ENCODE peak calls at places on chromosomes 16 and 17, in eight cellular contexts. V is adrenal gland, X is brain microvascular endothelial cell, H is SJSA1, C is hepatocyte, T is esophagus squamous epithelium, L is heart left ventricle, Z is tibial nerve. M is an unnamed sample. For H3K36me3, the result is how much of the 10 kb centered on the place peaks cover.

GRCh38 chr17:40180694-40181093 is 3.4 kb downstream of the RAPGEFL1 start:
- DNase-seq in V (no peak), X (no peak), H (no peak), C (no peak), T (no peak), L (no peak), Z (no peak), M (no peak)

GRCh38 chr16:53872248-53873221 is 168.6 kb downstream of the FTO start:
- DNase-seq in V (no peak), X (peak), H (no peak), C (no peak), T (no peak), L (no peak), Z (no peak), M (no peak)

GRCh38 chr16:23254338-23254737 is 47.8 kb upstream of the SCNN1B start:
- DNase-seq in V (no peak), X (peak), H (peak), C (no peak), T (no peak), L (no peak), Z (no peak), M (peak)

GRCh38 chr16:15857779-15858560 is 1.1 kb upstream of the MYH11 start:
- DNase-seq in V (no peak), X (peak), H (peak), C (peak), T (no peak), L (peak), Z (no peak), M (peak)

GRCh38 chr16:50584033-50584722 is 36.0 kb downstream of the NKD1 start:
- DNase-seq in V (no peak), X (no peak), H (no peak), C (no peak), T (no peak), L (no peak), Z (no peak), M (no peak)

GRCh38 chr16:2273931-2274330 is 6.0 kb upstream of the RNPS1 start:
- DNase-seq in V (no peak), X (no peak), H (no peak), C (no peak), T (no peak), L (no peak), Z (no peak), M (no peak)

GRCh38 chr17:39756376-39757079 is 18.8 kb downstream of the GRB7 start:
- DNase-seq in V (no peak), X (no peak), H (no peak), C (no peak), T (no peak), L (no peak), Z (no peak), M (no peak)

GRCh38 chr16:85353839-85354622 is 241.8 kb upstream of the CIBAR2 start:
- DNase-seq in V (no peak), X (no peak), H (no peak), C (peak), T (no peak), L (no peak), Z (no peak), M (peak)

GRCh38 chr17:49547566-49547965 is 28.1 kb upstream of the NXPH3 start:
- DNase-seq in V (no peak), X (no peak), H (no peak), C (no peak), T (no peak), L (peak), Z (peak), M (peak)

GRCh38 chr17:29581583-29582253 is 7.7 kb downstream of the GIT1 start:
- DNase-seq in V (peak), X (no peak), H (peak), C (no peak), T (no peak), L (peak), Z (no peak), M (peak)

GRCh38 chr17:66652840-66653507 is 181.9 kb upstream of the CACNG5 start:
- DNase-seq in V (no peak), X (peak), H (no peak), C (no peak), T (no peak), L (no peak), Z (no peak), M (no peak)

GRCh38 chr17:66549312-66549705 is 246.9 kb downstream of the PRKCA start:
- DNase-seq in V (no peak), X (peak), H (peak), C (no peak), T (no peak), L (no peak), Z (no peak), M (no peak)

GRCh38 chr17:67283727-67284516 is 38.9 kb upstream of the HELZ start:
- DNase-seq in V (no peak), X (no peak), H (no peak), C (no peak), T (no peak), L (no peak), Z (no peak), M (no peak)

GRCh38 chr17:80980397-80981061 is 11.1 kb upstream of the CHMP6 start:
- DNase-seq in V (no peak), X (peak), H (no peak), C (no peak), T (no peak), L (no peak), Z (no peak), M (no peak)

GRCh38 chr17:80982426-80982974 is 9.1 kb upstream of the CHMP6 start:
- DNase-seq in V (no peak), X (no peak), H (no peak), C (no peak), T (no peak), L (no peak), Z (no peak), M (no peak)

GRCh38 chr17:80979547-80980378 is 11.9 kb upstream of the CHMP6 start:
- DNase-seq in V (no peak), X (no peak), H (no peak), C (no peak), T (no peak), L (no peak), Z (no peak), M (no peak)

GRCh38 chr17:80981929-80982425 is 9.7 kb upstream of the CHMP6 start:
- DNase-seq in V (no peak), X (no peak), H (no peak), C (no peak), T (no peak), L (no peak), Z (no peak), M (no peak)

DNA sequence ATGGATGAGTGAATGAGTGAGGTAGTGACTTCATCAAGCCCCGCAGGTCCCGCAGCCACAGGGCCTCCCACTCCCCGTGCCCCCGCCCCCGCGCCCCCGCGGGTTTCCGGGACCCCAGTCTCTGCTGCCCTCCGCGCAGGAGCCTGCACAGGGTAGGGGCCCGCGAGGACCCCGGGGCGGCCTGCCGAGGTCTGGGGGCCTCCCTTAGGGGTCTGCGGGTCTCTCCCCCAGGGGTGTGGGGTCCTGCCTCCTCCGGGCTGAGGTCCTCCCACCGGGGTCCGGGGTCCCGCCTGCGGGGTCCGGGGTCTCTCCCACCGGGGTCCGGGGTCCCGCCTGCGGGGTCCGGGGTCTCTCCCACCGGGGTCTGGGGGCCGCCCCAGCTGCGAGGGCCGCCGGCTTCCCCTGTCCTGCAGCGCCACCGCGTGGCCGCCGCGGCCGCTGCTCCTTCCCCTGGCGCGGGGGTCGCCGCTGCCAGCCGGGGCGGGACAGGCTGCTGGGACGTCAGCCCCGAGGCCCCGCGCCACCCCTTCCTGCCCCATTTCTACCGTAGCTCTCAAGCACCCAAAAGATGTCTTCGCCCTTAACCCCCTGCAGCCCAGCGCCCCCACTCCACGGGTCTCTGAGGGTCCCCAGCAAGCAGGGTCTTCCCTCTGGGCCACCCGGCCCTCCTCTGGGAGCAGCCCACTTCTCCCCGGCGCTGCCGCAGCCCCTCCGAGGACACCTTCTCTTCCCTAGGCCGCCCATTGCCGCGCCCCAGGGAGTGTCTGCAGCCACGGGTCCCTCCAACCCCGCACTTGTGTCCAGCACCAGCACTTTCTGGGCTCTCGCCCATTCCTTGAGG is 10.4 kb upstream of the CHMP6 start:
- DNase-seq in V (no peak), X (no peak), H (no peak), C (peak), T (no peak), L (no peak), Z (no peak), M (peak)
- H3K4me3 ChIP-seq in V (no peak), X (no peak), H (peak), C (no peak), T (peak), L (peak), Z (peak), M (peak)

GRCh38 chr17:17814162-17815061 is 22.4 kb downstream of the SREBF1 start:
- DNase-seq in V (peak), X (no peak), H (no peak), C (no peak), T (no peak), L (no peak), Z (no peak), M (peak)
- H3K36me3 ChIP-seq in V (under half), X (half or more), H (half or more), C (under half), T (half or more), L (under half), Z (under half), M (under half)

DNA sequence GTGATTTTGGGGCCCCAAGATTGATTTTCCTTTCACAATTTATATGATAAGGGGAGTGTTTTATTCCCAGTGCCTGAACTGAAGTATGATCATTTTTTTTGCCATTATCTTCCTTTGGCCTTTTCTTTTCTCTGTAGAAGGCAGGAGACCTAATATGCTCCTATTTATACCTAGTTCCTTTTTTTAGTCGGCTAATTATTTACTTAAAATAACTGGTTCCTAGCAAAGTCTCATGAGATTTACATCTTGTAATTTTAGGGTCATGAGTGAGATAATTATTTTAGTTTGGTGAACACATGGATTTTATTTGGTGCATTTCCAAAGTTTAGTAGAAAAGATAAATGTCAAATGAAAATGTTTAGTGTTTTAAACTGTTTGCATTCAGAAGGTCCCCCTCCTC is 24.8 kb downstream of the SEC14L1 start:
- DNase-seq in V (no peak), X (no peak), H (no peak), C (no peak), T (no peak), L (no peak), Z (no peak), M (no peak)
- H3K27ac ChIP-seq in V (peak), X (no peak), H (peak), C (no peak), T (no peak), L (peak), Z (peak), M (no peak)

DNA sequence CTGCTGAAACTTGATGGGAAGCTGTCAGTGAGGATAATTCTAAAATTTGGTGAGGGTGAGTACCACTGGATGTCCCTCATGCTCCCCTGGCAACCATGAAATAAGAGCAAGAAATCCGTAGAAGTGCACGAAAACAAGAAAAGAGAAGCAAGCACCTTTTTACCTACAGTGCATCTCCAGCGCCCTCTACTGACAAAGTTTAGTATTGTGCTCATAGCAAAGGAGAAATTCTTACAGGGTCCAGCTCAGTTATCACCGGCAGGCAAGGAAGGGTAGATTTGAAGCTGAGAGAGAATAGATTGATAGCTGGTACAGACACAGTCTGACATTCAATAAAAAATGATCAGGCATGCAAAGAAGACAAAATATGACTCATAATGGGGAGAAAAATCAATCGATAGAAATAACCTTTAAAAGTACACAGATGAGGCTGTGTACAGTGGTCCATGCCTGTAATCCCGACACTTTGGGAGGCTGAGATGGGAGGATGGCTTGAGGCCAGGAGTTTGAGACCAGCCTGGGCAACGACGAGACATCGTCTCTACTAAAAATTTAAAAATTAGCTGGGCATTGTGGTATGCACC is 28.3 kb upstream of the TEX2 start:
- DNase-seq in V (no peak), X (no peak), H (no peak), C (no peak), T (no peak), L (no peak), Z (no peak), M (peak)
- H3K4me3 ChIP-seq in V (no peak), X (no peak), H (no peak), C (no peak), T (no peak), L (no peak), Z (no peak), M (no peak)

GRCh38 chr17:44065668-44066203 is 735 bp downstream of the LSM12 start:
- DNase-seq in V (no peak), X (no peak), H (no peak), C (no peak), T (no peak), L (no peak), Z (no peak), M (no peak)

GRCh38 chr17:44063704-44064639 is 2.5 kb downstream of the LSM12 start:
- DNase-seq in V (no peak), X (no peak), H (no peak), C (no peak), T (no peak), L (no peak), Z (no peak), M (no peak)

GRCh38 chr17:44059101-44059892 is 7.2 kb downstream of the LSM12 start:
- DNase-seq in V (no peak), X (no peak), H (no peak), C (no peak), T (no peak), L (no peak), Z (no peak), M (no peak)

GRCh38 chr17:44062871-44063270 is 3.6 kb downstream of the LSM12 start:
- DNase-seq in V (no peak), X (no peak), H (no peak), C (no peak), T (no peak), L (no peak), Z (no peak), M (no peak)

GRCh38 chr17:44061446-44061845 is 5.0 kb downstream of the LSM12 start:
- DNase-seq in V (no peak), X (no peak), H (no peak), C (no peak), T (no peak), L (no peak), Z (no peak), M (no peak)
- H3K36me3 ChIP-seq in V (under half), X (under half), H (half or more), C (under half), T (under half), L (under half), Z (under half), M (half or more)

DNA sequence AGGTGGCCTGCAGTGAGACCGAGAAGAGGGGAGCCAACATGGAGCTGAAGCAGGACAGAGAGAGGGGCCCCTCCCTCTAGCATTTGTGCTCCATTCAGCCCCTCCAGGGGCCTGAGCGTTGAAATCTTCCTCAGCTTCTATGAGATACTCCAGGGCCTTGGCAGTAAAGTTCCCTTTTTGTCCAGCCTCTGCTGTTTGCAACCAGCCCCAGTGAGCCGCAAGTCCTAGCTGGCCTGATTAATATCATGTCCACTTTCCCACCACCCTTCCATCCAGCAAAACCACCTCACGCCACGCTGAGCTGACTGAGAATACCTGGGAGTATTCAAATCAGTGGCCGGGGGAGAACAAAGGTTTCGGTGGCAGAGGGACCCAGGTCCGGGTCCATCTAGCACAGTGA is 11.7 kb upstream of the RPH3AL start:
- DNase-seq in V (no peak), X (no peak), H (no peak), C (no peak), T (no peak), L (no peak), Z (no peak), M (no peak)
- H3K27ac ChIP-seq in V (no peak), X (no peak), H (no peak), C (no peak), T (no peak), L (no peak), Z (no peak), M (no peak)

GRCh38 chr17:64368277-64368676 is 22.4 kb downstream of the PECAM1 start:
- DNase-seq in V (no peak), X (no peak), H (no peak), C (no peak), T (no peak), L (no peak), Z (no peak), M (no peak)

GRCh38 chr17:64373722-64374121 is 16.9 kb downstream of the PECAM1 start:
- DNase-seq in V (no peak), X (no peak), H (no peak), C (no peak), T (no peak), L (no peak), Z (no peak), M (no peak)

DNA sequence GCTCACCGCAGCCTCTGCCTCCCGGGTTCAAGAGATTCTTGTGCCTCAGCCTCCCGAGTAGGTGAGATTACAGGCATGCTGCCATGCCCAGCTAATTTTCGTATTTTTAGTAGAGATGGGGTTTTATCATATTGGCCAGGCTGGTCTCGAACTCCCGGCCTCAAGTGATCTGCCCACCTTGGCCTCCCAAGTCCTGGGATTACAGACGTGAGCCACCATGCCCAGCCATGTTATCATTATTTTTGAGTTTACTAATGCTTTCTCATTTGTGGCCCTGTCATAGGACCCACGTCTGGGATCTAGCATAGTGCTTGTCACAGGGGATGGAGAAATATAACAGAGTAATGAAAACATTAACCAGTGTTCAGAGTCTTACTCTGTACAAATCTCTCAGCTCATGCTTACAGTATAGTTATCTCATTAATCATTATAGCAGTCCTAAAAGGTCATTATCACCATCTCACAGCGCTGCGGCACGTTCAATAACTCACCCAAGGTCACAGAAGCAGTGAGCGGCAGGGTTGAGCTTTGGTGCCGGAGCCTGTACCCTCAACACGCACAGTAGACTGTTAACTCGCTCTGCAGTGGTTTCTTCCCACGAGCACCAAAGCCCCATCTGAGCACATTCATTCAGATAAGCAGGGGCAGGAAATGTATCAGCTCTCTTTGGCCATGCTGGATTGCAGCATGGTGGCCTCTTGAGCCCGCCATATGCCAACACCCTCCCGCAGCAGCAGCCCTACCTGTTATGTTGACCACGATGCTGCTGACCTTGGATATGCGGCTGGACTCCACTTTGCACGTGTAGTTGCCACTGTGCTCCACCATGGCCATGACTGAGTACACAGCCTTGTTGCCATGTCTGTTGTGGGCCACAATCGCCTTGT is 21.4 kb downstream of the PECAM1 start:
- DNase-seq in V (no peak), X (no peak), H (no peak), C (no peak), T (no peak), L (no peak), Z (no peak), M (no peak)
- H3K4me3 ChIP-seq in V (no peak), X (no peak), H (no peak), C (no peak), T (no peak), L (no peak), Z (no peak), M (no peak)

GRCh38 chr16:789451-789850 is 1.0 kb downstream of the CHTF18 start:
- DNase-seq in V (peak), X (no peak), H (no peak), C (no peak), T (no peak), L (no peak), Z (no peak), M (no peak)
- H3K36me3 ChIP-seq in V (under half), X (under half), H (half or more), C (under half), T (under half), L (under half), Z (under half), M (under half)

GRCh38 chr17:78490156-78490555 is 87.0 kb downstream of the DNAH17 start:
- DNase-seq in V (no peak), X (no peak), H (no peak), C (no peak), T (no peak), L (no peak), Z (no peak), M (no peak)
- H3K27ac ChIP-seq in V (no peak), X (no peak), H (no peak), C (no peak), T (no peak), L (no peak), Z (no peak), M (no peak)

M was measured in SJCRH30.